ENCODE peak calls at places on chromosomes 13 and 19, in eight cellular contexts. H is GM23248, T is psoas muscle, L is suprapubic skin, G is foreskin keratinocyte, K is endodermal cell, M is body of pancreas, N is heart left ventricle. Y is an unnamed sample.

GRCh38 chr19:18894254-18895037 is 1.5 kb downstream of the CERS1 start:
- DNase-seq in M (peak), N (no peak), T (no peak), H (peak), L (no peak), G (no peak), K (no peak), Y (no peak)

GRCh38 chr13:87698268-87698667 is 27.1 kb downstream of the SLITRK5 start:
- DNase-seq in H (no peak), G (no peak), M (no peak), T (no peak), N (no peak), K (no peak), L (no peak), Y (no peak)

GRCh38 chr13:41520016-41520698 is 62.8 kb downstream of the RGCC start:
- DNase-seq in K (no peak), L (no peak), N (no peak), T (no peak), H (peak), G (no peak), M (peak), Y (no peak)

GRCh38 chr19:48330012-48330681 is 4.8 kb downstream of the EMP3 start:
- DNase-seq in T (peak), G (peak), K (peak), M (peak), N (peak), L (peak), H (no peak), Y (peak)

GRCh38 chr19:13044160-13044853 is 49.0 kb downstream of the NFIX start:
- DNase-seq in T (no peak), K (no peak), N (no peak), L (no peak), M (no peak), H (peak), G (peak), Y (no peak)

GRCh38 chr13:25281193-25281936 is 5.9 kb downstream of the MTMR6 start:
- DNase-seq in L (no peak), G (no peak), M (no peak), N (no peak), H (no peak), K (no peak), T (no peak), Y (no peak)

GRCh38 chr13:81480634-81481033 is 1139.7 kb upstream of the SPRY2 start:
- DNase-seq in K (no peak), G (no peak), T (no peak), H (no peak), M (no peak), N (no peak), L (no peak), Y (no peak)

GRCh38 chr19:43639507-43640423 is at the start of gene CADM4:
- DNase-seq in G (no peak), N (no peak), K (peak), L (no peak), M (peak), H (peak), T (peak), Y (peak)

GRCh38 chr13:100128373-100128772 is 39.5 kb downstream of the PCCA start:
- DNase-seq in L (no peak), M (no peak), T (no peak), N (no peak), H (peak), G (no peak), K (no peak), Y (peak)

GRCh38 chr13:30898721-30899188 is 7.3 kb upstream of the MEDAG start:
- DNase-seq in T (peak), L (peak), H (peak), K (no peak), G (no peak), M (no peak), N (peak), Y (peak)

GRCh38 chr13:71865858-71866172 is 1.2 kb downstream of the DACH1 start:
- DNase-seq in H (no peak), K (no peak), M (no peak), N (peak), L (no peak), G (no peak), T (no peak), Y (peak)

GRCh38 chr13:46100191-46100877 is 4.5 kb downstream of the CPB2 start:
- DNase-seq in N (no peak), H (peak), L (no peak), K (no peak), M (no peak), G (no peak), T (no peak), Y (no peak)

DNA sequence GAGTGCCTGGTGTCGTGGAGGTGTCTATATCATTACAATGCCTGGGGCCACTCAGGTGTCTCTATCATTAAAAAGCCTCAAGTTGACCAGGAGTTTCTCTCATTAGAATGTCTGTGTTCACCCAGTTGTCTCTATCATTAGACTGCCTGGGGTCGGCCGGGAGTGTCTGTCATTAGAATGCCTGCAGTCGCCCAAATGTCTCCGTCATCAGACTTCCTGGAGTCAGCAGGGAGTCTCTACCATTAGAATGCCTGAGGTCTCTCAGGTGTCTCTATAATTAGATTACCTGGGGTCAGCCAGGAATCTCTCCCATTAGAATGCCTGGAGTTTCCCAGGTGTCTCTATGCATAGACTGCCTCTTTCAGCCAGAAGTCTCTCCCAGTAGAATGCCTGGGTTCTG is 1477.6 kb downstream of the UQCRFS1 start:
- DNase-seq in L (no peak), G (no peak), K (peak), N (no peak), T (no peak), M (no peak), H (no peak), Y (no peak)
- H3K27ac ChIP-seq in L (no peak), G (no peak), K (no peak), N (no peak), T (no peak), M (no peak), H (no peak), Y (no peak)

DNA sequence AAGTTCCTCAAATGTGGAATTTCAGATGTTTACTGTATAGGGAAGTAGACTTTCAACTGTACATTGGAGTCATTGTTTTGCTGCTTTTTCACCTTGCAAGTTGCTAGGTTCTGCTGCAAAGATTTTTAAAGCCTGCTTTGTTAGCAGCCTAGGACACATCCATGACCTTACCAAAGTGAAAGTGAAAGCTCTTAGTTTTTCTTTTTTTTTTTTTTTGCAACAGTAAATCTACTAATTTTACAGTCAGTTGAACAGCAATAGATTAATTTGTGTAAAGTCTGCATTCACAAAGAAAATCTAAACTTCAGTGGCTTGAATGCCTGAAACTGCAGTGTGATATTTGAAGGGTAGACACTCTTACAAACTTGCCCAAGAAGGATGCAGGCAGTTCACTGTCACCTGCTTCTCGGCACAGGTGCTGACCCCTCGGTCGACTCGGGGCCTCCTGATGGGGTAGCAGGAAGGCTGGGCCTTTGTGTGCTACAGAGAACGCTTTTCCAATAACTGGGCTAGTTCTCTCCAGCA is 5.0 kb upstream of the MTIF3 start:
- DNase-seq in N (no peak), G (no peak), L (no peak), K (no peak), M (no peak), T (no peak), H (peak), Y (no peak)
- H3K27ac ChIP-seq in N (peak), G (no peak), L (no peak), K (no peak), M (peak), T (no peak), H (no peak), Y (no peak)

GRCh38 chr13:111252449-111253124 is 67.9 kb upstream of the TEX29 start:
- DNase-seq in L (no peak), K (no peak), M (no peak), N (peak), G (no peak), T (no peak), H (peak), Y (no peak)
- H3K27ac ChIP-seq in L (no peak), K (no peak), M (no peak), N (no peak), G (no peak), T (peak), H (peak), Y (no peak)

GRCh38 chr13:24270639-24271131 is 38.7 kb upstream of the C1QTNF9 start:
- DNase-seq in H (peak), K (peak), M (peak), N (peak), G (no peak), L (no peak), T (peak), Y (peak)

GRCh38 chr13:24271231-24271610 is 38.2 kb upstream of the C1QTNF9 start:
- DNase-seq in M (no peak), G (no peak), K (no peak), L (no peak), T (no peak), H (no peak), N (no peak), Y (no peak)

GRCh38 chr13:24271611-24272451 is 37.5 kb upstream of the C1QTNF9 start:
- DNase-seq in M (peak), K (peak), T (peak), L (no peak), N (peak), G (no peak), H (peak), Y (peak)

GRCh38 chr13:24267801-24268200 is 41.6 kb upstream of the C1QTNF9 start:
- DNase-seq in N (no peak), K (no peak), L (no peak), G (no peak), T (no peak), M (no peak), H (no peak), Y (peak)

GRCh38 chr13:24269803-24270202 is 39.6 kb upstream of the C1QTNF9 start:
- DNase-seq in N (no peak), H (peak), G (no peak), M (no peak), L (no peak), K (no peak), T (no peak), Y (peak)
- H3K27ac ChIP-seq in N (no peak), H (no peak), G (no peak), M (peak), L (no peak), K (no peak), T (no peak), Y (no peak)

Y was measured in adrenal gland.